ENCODE peak calls at places on chromosomes 11 and 22, in seven cellular contexts. A, Z, P, H, N, R and T are unnamed samples.

GRCh38 chr11:62601114-62601363 is 626 bp downstream of the MTA2 start:
- DNase-seq in Z (no peak), N (no peak), H (no peak), P (peak), R (peak), A (no peak), T (no peak)

GRCh38 chr11:60699282-60699681 is at the start of gene MS4A8:
- DNase-seq in A (no peak), R (no peak), H (no peak), P (no peak), N (no peak), Z (no peak), T (no peak)

GRCh38 chr11:86152006-86152862 is 83.3 kb upstream of the PICALM start:
- DNase-seq in N (peak), R (peak), P (no peak), A (peak), H (no peak), Z (no peak), T (peak)

GRCh38 chr11:96015911-96016565 is 92.1 kb upstream of the MTMR2 start:
- DNase-seq in Z (no peak), P (no peak), H (no peak), N (no peak), R (no peak), A (no peak), T (no peak)

GRCh38 chr11:111731839-111732238 is 34.4 kb downstream of the PPP2R1B start:
- DNase-seq in R (no peak), P (no peak), Z (no peak), H (no peak), A (no peak), N (no peak), T (no peak)

GRCh38 chr22:25069758-25070461 is 117.4 kb downstream of the KIAA1671 start:
- DNase-seq in Z (no peak), R (peak), H (no peak), P (no peak), N (no peak), A (no peak), T (no peak)

GRCh38 chr11:13480198-13480597 is 15.6 kb downstream of the PTH start:
- DNase-seq in N (no peak), P (no peak), H (peak), A (no peak), R (no peak), Z (no peak), T (no peak)

GRCh38 chr11:662689-663274 is 25.7 kb downstream of the DRD4 start:
- DNase-seq in H (peak), P (peak), Z (no peak), R (peak), A (peak), N (no peak), T (peak)

GRCh38 chr11:130124096-130124495 is 35.5 kb upstream of the ST14 start:
- DNase-seq in H (peak), N (peak), Z (peak), R (peak), P (no peak), A (peak), T (peak)

GRCh38 chr11:22780914-22781593 is 48.5 kb downstream of the SVIP start:
- DNase-seq in R (no peak), H (no peak), N (no peak), P (no peak), Z (no peak), A (no peak), T (no peak)

GRCh38 chr11:96149743-96150555 is 193.0 kb downstream of the MAML2 start:
- DNase-seq in R (peak), H (peak), N (no peak), Z (peak), P (no peak), A (peak), T (no peak)

GRCh38 chr22:43006016-43006505 is 8.9 kb downstream of the PACSIN2 start:
- DNase-seq in R (no peak), P (no peak), H (no peak), Z (no peak), A (no peak), N (no peak), T (no peak)

GRCh38 chr11:122100222-122101080 is 15.6 kb downstream of the BLID start:
- DNase-seq in N (no peak), P (no peak), A (peak), H (no peak), Z (no peak), R (peak), T (no peak)

GRCh38 chr11:17272823-17273222 is 3.7 kb upstream of the NUCB2 start:
- DNase-seq in N (no peak), R (no peak), A (no peak), H (no peak), P (no peak), Z (no peak), T (no peak)

GRCh38 chr22:32650553-32651345 is 150.8 kb upstream of the TIMP3 start:
- DNase-seq in A (no peak), H (no peak), R (no peak), N (no peak), P (no peak), Z (no peak), T (no peak)

GRCh38 chr11:66113132-66113856 is 43.2 kb downstream of the PACS1 start:
- DNase-seq in A (peak), R (peak), P (no peak), N (peak), H (peak), Z (peak), T (peak)

GRCh38 chr22:38316340-38317236 is 645 bp downstream of the CSNK1E start:
- DNase-seq in P (peak), R (peak), A (peak), N (no peak), Z (no peak), H (peak), T (peak)